ENCODE peak calls at places on chromosome 1, in ten cellular contexts. H is NCI-H1105; N is H9; J is HFFc6; O is stimulated activated CD8-positive, alpha-beta memory T cell treated with anti-CD3 and anti-CD28 coated beads, Interleukin-7, amount 100 ng/mL, for 1 hour; Z is activated T-cell treated with anti-CD3 and anti-CD28 coated beads, Interleukin-2, amount 50 U/mL, for 4 hours; F is HT1080; P is neural crest cell; E is AG08395; X is left cardiac atrium. Q is an unnamed sample.
A peak's percentile ranks its signal among the peaks of the same experiment; 100 is the strongest.

GRCh38 chr1:203649551-203650011 is 22.9 kb downstream of the ATP2B4 start:
- DNase-seq in Z (no peak), X (no peak), E (no peak), F (no peak), H (no peak), P (no peak), J (no peak), O (no peak), N (no peak), Q (peak; percentile 10)

GRCh38 chr1:24594328-24594598 is 38.4 kb downstream of the NCMAP start:
- DNase-seq in X (no peak), Z (no peak), J (no peak), P (no peak), E (no peak), H (no peak), N (no peak), F (no peak), O (no peak), Q (no peak)

GRCh38 chr1:155324717-155325595 is 4.3 kb downstream of the RUSC1 start:
- DNase-seq in H (peak; percentile 22), N (peak; percentile 89), O (no peak), J (peak; percentile 40), P (peak; percentile 56), X (peak; percentile 71), E (peak; percentile 65), F (peak; percentile 68), Z (no peak), Q (no peak)

GRCh38 chr1:172381981-172382380 is 38.5 kb upstream of the C1orf105 start:
- DNase-seq in Z (no peak), F (no peak), O (no peak), J (no peak), X (no peak), H (no peak), E (no peak), P (no peak), N (no peak), Q (no peak)

GRCh38 chr1:1333551-1334241 is 2.6 kb downstream of the TAS1R3 start:
- DNase-seq in N (no peak), H (no peak), Z (no peak), X (no peak), J (no peak), E (no peak), P (no peak), F (no peak), O (no peak), Q (no peak)

GRCh38 chr1:152776361-152776760 is 1.4 kb downstream of the LCE1F start:
- DNase-seq in O (no peak), P (no peak), Z (no peak), E (no peak), J (no peak), X (no peak), F (no peak), N (no peak), H (no peak), Q (no peak)

GRCh38 chr1:227673441-227673840 is 61.7 kb downstream of the JMJD4 start:
- DNase-seq in P (no peak), J (no peak), Z (no peak), N (no peak), X (no peak), E (no peak), O (no peak), H (no peak), F (no peak), Q (no peak)

GRCh38 chr1:83055391-83056170 is 943.4 kb downstream of the TTLL7 start:
- DNase-seq in N (no peak), P (no peak), F (no peak), X (no peak), J (no peak), Z (no peak), O (no peak), E (no peak), H (no peak), Q (no peak)

GRCh38 chr1:166032901-166033371 is 133.9 kb downstream of the FAM78B start:
- DNase-seq in P (no peak), N (no peak), F (no peak), J (no peak), H (peak; percentile 87), Z (no peak), E (no peak), X (no peak), O (no peak), Q (no peak)